ENCODE peak calls at places on chromosome 21, in nine cellular contexts. R is kidney epithelial cell, C is cardiac muscle cell, G is ecto neural progenitor cell, Y is NCI-H460, L is hippocampal formation, K is nucleus accumbens, M is T-helper 17 cell, X is T-helper 9 cell. P is an unnamed sample.

GRCh38 chr21:34812510-34813265 is 143.9 kb downstream of the CLIC6 start:
- DNase-seq in G (no peak), L (no peak), C (peak), K (no peak), X (no peak), Y (no peak), R (no peak), M (no peak), P (no peak)

GRCh38 chr21:28550057-28550825 is 442.4 kb downstream of the LTN1 start:
- DNase-seq in M (no peak), X (no peak), K (no peak), C (no peak), Y (no peak), L (no peak), G (no peak), R (no peak), P (no peak)

GRCh38 chr21:20169812-20170576 is 828.2 kb upstream of the NCAM2 start:
- DNase-seq in X (no peak), G (no peak), Y (no peak), M (no peak), L (no peak), R (peak), C (no peak), K (no peak), P (no peak)

GRCh38 chr21:34159617-34159883 is 86.2 kb downstream of the MRPS6 start:
- DNase-seq in R (no peak), Y (no peak), G (no peak), L (no peak), K (no peak), M (no peak), C (no peak), X (no peak), P (no peak)

GRCh38 chr21:35410123-35410522 is 361.0 kb upstream of the RUNX1 start:
- DNase-seq in M (no peak), R (no peak), X (no peak), C (no peak), Y (no peak), K (no peak), G (no peak), L (no peak), P (no peak)

GRCh38 chr21:44714905-44715304 is 3.5 kb upstream of the TSPEAR start:
- DNase-seq in C (no peak), X (no peak), K (no peak), G (peak), R (no peak), Y (no peak), M (no peak), L (no peak), P (no peak)

GRCh38 chr21:26227146-26227545 is 56.6 kb upstream of the APP start:
- DNase-seq in Y (no peak), K (no peak), R (no peak), L (no peak), X (no peak), G (no peak), C (no peak), M (no peak), P (no peak)

GRCh38 chr21:45942755-45943629 is 38.6 kb upstream of the COL6A1 start:
- DNase-seq in X (no peak), Y (no peak), C (no peak), R (no peak), M (no peak), L (no peak), K (no peak), G (no peak), P (no peak)

GRCh38 chr21:39451332-39452206 is at the start of gene SH3BGR:
- DNase-seq in R (no peak), Y (no peak), C (peak), X (no peak), L (peak), K (no peak), G (peak), M (no peak), P (no peak)

GRCh38 chr21:34223376-34223775 is 140.4 kb upstream of the KCNE2 start:
- DNase-seq in M (no peak), R (no peak), G (no peak), K (no peak), Y (no peak), X (no peak), C (no peak), L (no peak), P (no peak)

GRCh38 chr21:44838038-44838895 is 20.4 kb upstream of the SUMO3 start:
- DNase-seq in L (no peak), G (peak), X (no peak), K (no peak), R (no peak), Y (no peak), C (no peak), M (no peak), P (no peak)

GRCh38 chr21:28337319-28337718 is 655.4 kb downstream of the LTN1 start:
- DNase-seq in C (peak), R (no peak), X (no peak), K (no peak), L (peak), M (no peak), G (no peak), Y (peak), P (no peak)

GRCh38 chr21:45364464-45365185 is 40.3 kb upstream of the COL18A1 start:
- DNase-seq in R (no peak), G (no peak), K (no peak), Y (no peak), M (no peak), X (no peak), L (no peak), C (peak), P (no peak)

GRCh38 chr21:16454371-16454770 is 724.6 kb downstream of the USP25 start:
- DNase-seq in M (no peak), X (no peak), C (peak), L (no peak), G (no peak), Y (peak), K (no peak), R (no peak), P (no peak)

P was measured in activated B cell treated with CpG ODN at 0.5 μM for 24 hours.